ENCODE peak calls at places on chromosomes 16 and 17, in six cellular contexts. One of them, this sample, is unnamed.

GRCh38 chr17:72634621-72635020 is 457.9 kb downstream of the SLC39A11 start:
- DNase-seq in nephron progenitor cell: no peak
- DNase-seq in AG04450: no peak
- DNase-seq in GM12865: no peak
- DNase-seq in BE2C: no peak
- DNase-seq in mesothelial cell of epicardium: no peak
- DNase-seq in this sample: no peak

GRCh38 chr17:19447085-19447583 is 36.1 kb downstream of the RNF112 start:
- DNase-seq in nephron progenitor cell: peak
- DNase-seq in AG04450: peak
- DNase-seq in GM12865: peak
- DNase-seq in BE2C: peak
- DNase-seq in mesothelial cell of epicardium: peak
- DNase-seq in this sample: peak

GRCh38 chr17:6913608-6914443 is 82.0 kb upstream of the ALOX12 start:
- DNase-seq in nephron progenitor cell: peak
- DNase-seq in AG04450: no peak
- DNase-seq in GM12865: peak
- DNase-seq in BE2C: peak
- DNase-seq in mesothelial cell of epicardium: peak
- DNase-seq in this sample: peak

GRCh38 chr16:9965079-9965478 is 217.1 kb downstream of the GRIN2A start:
- DNase-seq in nephron progenitor cell: no peak
- DNase-seq in AG04450: no peak
- DNase-seq in GM12865: no peak
- DNase-seq in BE2C: no peak
- DNase-seq in mesothelial cell of epicardium: no peak
- DNase-seq in this sample: no peak

GRCh38 chr16:66858740-66859396 is 14.7 kb downstream of the CA7 start:
- DNase-seq in nephron progenitor cell: no peak
- DNase-seq in AG04450: no peak
- DNase-seq in GM12865: peak
- DNase-seq in BE2C: peak
- DNase-seq in mesothelial cell of epicardium: no peak
- DNase-seq in this sample: no peak

GRCh38 chr16:84569382-84569987 is 48.4 kb downstream of the COTL1 start:
- DNase-seq in nephron progenitor cell: no peak
- DNase-seq in AG04450: no peak
- DNase-seq in GM12865: no peak
- DNase-seq in BE2C: no peak
- DNase-seq in mesothelial cell of epicardium: no peak
- DNase-seq in this sample: no peak

GRCh38 chr17:50722746-50723145 is 3.3 kb downstream of the LUC7L3 start:
- DNase-seq in nephron progenitor cell: no peak
- DNase-seq in AG04450: no peak
- DNase-seq in GM12865: no peak
- DNase-seq in BE2C: no peak
- DNase-seq in mesothelial cell of epicardium: no peak
- DNase-seq in this sample: no peak

GRCh38 chr16:13471036-13471435 is 448.9 kb upstream of the ERCC4 start:
- DNase-seq in nephron progenitor cell: peak
- DNase-seq in AG04450: no peak
- DNase-seq in GM12865: no peak
- DNase-seq in BE2C: no peak
- DNase-seq in mesothelial cell of epicardium: no peak
- DNase-seq in this sample: no peak

GRCh38 chr17:50332196-50332595 is 13.7 kb upstream of the XYLT2 start:
- DNase-seq in nephron progenitor cell: no peak
- DNase-seq in AG04450: no peak
- DNase-seq in GM12865: no peak
- DNase-seq in BE2C: no peak
- DNase-seq in mesothelial cell of epicardium: no peak
- DNase-seq in this sample: no peak

GRCh38 chr16:83907926-83908325 is 9.0 kb downstream of the MLYCD start:
- DNase-seq in nephron progenitor cell: no peak
- DNase-seq in AG04450: no peak
- DNase-seq in GM12865: no peak
- DNase-seq in BE2C: no peak
- DNase-seq in mesothelial cell of epicardium: no peak
- DNase-seq in this sample: no peak

GRCh38 chr17:78839173-78839761 is 1.3 kb downstream of the USP36 start:
- DNase-seq in nephron progenitor cell: no peak
- DNase-seq in AG04450: no peak
- DNase-seq in GM12865: peak
- DNase-seq in BE2C: no peak
- DNase-seq in mesothelial cell of epicardium: no peak
- DNase-seq in this sample: no peak

GRCh38 chr17:39923230-39923629 is 4.2 kb downstream of the ORMDL3 start:
- DNase-seq in nephron progenitor cell: no peak
- DNase-seq in AG04450: no peak
- DNase-seq in GM12865: no peak
- DNase-seq in BE2C: no peak
- DNase-seq in mesothelial cell of epicardium: no peak
- DNase-seq in this sample: no peak

GRCh38 chr16:49608801-49609200 is 235.2 kb downstream of the C16orf78 start:
- DNase-seq in nephron progenitor cell: no peak
- DNase-seq in AG04450: peak
- DNase-seq in GM12865: peak
- DNase-seq in BE2C: peak
- DNase-seq in mesothelial cell of epicardium: no peak
- DNase-seq in this sample: no peak

GRCh38 chr16:59181821-59182420 is 447.8 kb upstream of the GOT2 start:
- DNase-seq in nephron progenitor cell: no peak
- DNase-seq in AG04450: no peak
- DNase-seq in GM12865: no peak
- DNase-seq in BE2C: no peak
- DNase-seq in mesothelial cell of epicardium: no peak
- DNase-seq in this sample: no peak

GRCh38 chr17:77349976-77350830 is 209.4 kb downstream of the SEC14L1 start:
- DNase-seq in nephron progenitor cell: no peak
- DNase-seq in AG04450: no peak
- DNase-seq in GM12865: no peak
- DNase-seq in BE2C: no peak
- DNase-seq in mesothelial cell of epicardium: no peak
- DNase-seq in this sample: peak

GRCh38 chr17:66635646-66636045 is 199.3 kb upstream of the CACNG5 start:
- DNase-seq in nephron progenitor cell: no peak
- DNase-seq in AG04450: no peak
- DNase-seq in GM12865: no peak
- DNase-seq in BE2C: no peak
- DNase-seq in mesothelial cell of epicardium: no peak
- DNase-seq in this sample: no peak

GRCh38 chr17:38556234-38556633 is 49.5 kb downstream of the SRCIN1 start:
- DNase-seq in nephron progenitor cell: no peak
- DNase-seq in AG04450: no peak
- DNase-seq in GM12865: no peak
- DNase-seq in BE2C: no peak
- DNase-seq in mesothelial cell of epicardium: no peak
- DNase-seq in this sample: no peak

GRCh38 chr16:27350006-27350405 is 36.2 kb downstream of the IL4R start:
- DNase-seq in nephron progenitor cell: no peak
- DNase-seq in AG04450: no peak
- DNase-seq in GM12865: no peak
- DNase-seq in BE2C: no peak
- DNase-seq in mesothelial cell of epicardium: no peak
- DNase-seq in this sample: no peak

GRCh38 chr17:83058478-83059167 is 20.8 kb upstream of the METRNL start:
- DNase-seq in nephron progenitor cell: no peak
- DNase-seq in AG04450: no peak
- DNase-seq in GM12865: no peak
- DNase-seq in BE2C: no peak
- DNase-seq in mesothelial cell of epicardium: no peak
- DNase-seq in this sample: no peak

GRCh38 chr17:72416054-72416691 is 295.4 kb downstream of the SOX9 start:
- DNase-seq in nephron progenitor cell: no peak
- DNase-seq in AG04450: no peak
- DNase-seq in GM12865: no peak
- DNase-seq in BE2C: peak
- DNase-seq in mesothelial cell of epicardium: no peak
- DNase-seq in this sample: no peak

GRCh38 chr17:82236142-82236971 is 7.5 kb downstream of the SLC16A3 start:
- DNase-seq in nephron progenitor cell: peak
- DNase-seq in AG04450: no peak
- DNase-seq in GM12865: peak
- DNase-seq in BE2C: peak
- DNase-seq in mesothelial cell of epicardium: no peak
- DNase-seq in this sample: no peak

GRCh38 chr17:4641297-4642195 is at the start of gene ALOX15:
- DNase-seq in nephron progenitor cell: peak
- DNase-seq in AG04450: no peak
- DNase-seq in GM12865: no peak
- DNase-seq in BE2C: no peak
- DNase-seq in mesothelial cell of epicardium: no peak
- DNase-seq in this sample: no peak

GRCh38 chr16:55508941-55509920 is at the start of gene LPCAT2:
- DNase-seq in nephron progenitor cell: peak
- DNase-seq in AG04450: peak
- DNase-seq in GM12865: peak
- DNase-seq in BE2C: peak
- DNase-seq in mesothelial cell of epicardium: peak
- DNase-seq in this sample: peak

GRCh38 chr17:64938290-64938689 is 19.0 kb upstream of the LRRC37A3 start:
- DNase-seq in nephron progenitor cell: no peak
- DNase-seq in AG04450: no peak
- DNase-seq in GM12865: no peak
- DNase-seq in BE2C: no peak
- DNase-seq in mesothelial cell of epicardium: no peak
- DNase-seq in this sample: no peak

DNA sequence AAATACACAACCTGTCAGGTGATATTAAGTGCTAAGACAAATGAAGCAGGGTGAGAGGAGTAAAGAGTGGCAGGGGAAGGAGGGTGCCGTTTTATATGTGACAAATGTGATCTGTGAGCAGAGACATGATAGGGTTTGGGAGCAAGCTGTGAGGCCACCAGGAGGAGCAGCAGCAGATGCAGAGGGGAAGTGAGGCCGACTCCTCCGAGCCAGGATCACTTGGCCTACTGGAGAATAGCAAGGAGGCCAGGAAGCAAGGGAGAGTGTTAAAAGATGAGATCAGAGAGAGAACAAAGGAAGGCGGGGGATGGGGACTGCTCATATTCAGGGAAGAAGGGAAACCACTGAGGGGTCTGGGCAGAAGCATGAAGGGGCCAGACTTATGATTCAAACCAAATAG is 129.4 kb downstream of the TANGO6 start:
- DNase-seq in nephron progenitor cell: peak
- DNase-seq in AG04450: peak
- DNase-seq in GM12865: no peak
- DNase-seq in BE2C: peak
- DNase-seq in mesothelial cell of epicardium: no peak
- DNase-seq in this sample: no peak
- TF ChIP-seq CTCF in nephron progenitor cell: no peak
- TF ChIP-seq CTCF in AG04450: peak
- TF ChIP-seq CTCF in GM12865: no peak
- TF ChIP-seq CTCF in BE2C: peak
- TF ChIP-seq CTCF in mesothelial cell of epicardium: no peak
- TF ChIP-seq CTCF in this sample: no peak

GRCh38 chr17:63490321-63490720 is 13.5 kb downstream of the ACE start:
- DNase-seq in nephron progenitor cell: no peak
- DNase-seq in AG04450: no peak
- DNase-seq in GM12865: no peak
- DNase-seq in BE2C: no peak
- DNase-seq in mesothelial cell of epicardium: no peak
- DNase-seq in this sample: no peak
- TF ChIP-seq CTCF in nephron progenitor cell: no peak
- TF ChIP-seq CTCF in AG04450: no peak
- TF ChIP-seq CTCF in GM12865: no peak
- TF ChIP-seq CTCF in BE2C: peak
- TF ChIP-seq CTCF in mesothelial cell of epicardium: no peak
- TF ChIP-seq CTCF in this sample: no peak

DNA sequence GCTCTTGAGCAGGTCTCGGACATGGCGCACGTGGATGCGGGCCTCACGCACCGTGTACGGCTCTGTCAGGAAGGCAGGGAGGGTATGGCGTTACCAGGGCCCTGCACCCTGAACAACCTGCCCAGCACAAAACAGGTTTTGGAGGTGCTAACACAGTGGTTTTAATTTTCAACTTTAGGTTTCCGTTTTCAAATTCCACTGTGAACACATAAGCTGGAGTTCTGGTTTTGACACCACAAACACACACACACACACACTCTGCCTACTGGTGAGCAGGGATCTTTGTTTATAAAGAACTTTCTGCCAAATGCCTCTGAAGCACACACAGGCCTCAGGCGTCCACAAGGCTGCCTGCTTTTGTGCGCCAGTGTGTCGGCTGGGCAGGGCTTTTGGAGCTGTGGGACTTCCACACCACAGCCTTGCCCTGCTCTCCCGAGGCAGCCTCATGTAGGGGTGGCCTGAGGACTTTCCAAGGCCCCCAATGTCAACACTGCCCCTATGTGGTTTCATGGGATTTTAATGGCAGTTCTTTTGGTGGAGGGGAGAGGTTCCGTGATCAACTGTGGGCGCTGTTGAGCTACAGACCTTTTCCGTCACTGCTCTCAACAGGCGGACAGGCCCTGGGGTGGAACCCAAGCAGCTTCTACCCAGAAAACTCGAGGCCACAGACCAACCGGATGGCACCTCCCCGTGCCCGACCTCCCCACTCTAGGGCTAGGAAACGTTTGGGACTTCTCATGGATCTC is 9.4 kb downstream of the CLUH start:
- DNase-seq in nephron progenitor cell: no peak
- DNase-seq in AG04450: no peak
- DNase-seq in GM12865: no peak
- DNase-seq in BE2C: no peak
- DNase-seq in mesothelial cell of epicardium: no peak
- DNase-seq in this sample: no peak
- TF ChIP-seq CTCF in nephron progenitor cell: no peak
- TF ChIP-seq CTCF in AG04450: no peak
- TF ChIP-seq CTCF in GM12865: no peak
- TF ChIP-seq CTCF in BE2C: no peak
- TF ChIP-seq CTCF in mesothelial cell of epicardium: no peak
- TF ChIP-seq CTCF in this sample: no peak

GRCh38 chr17:16348586-16348985 is 4.7 kb downstream of the CENPV start:
- DNase-seq in nephron progenitor cell: no peak
- DNase-seq in AG04450: no peak
- DNase-seq in GM12865: no peak
- DNase-seq in BE2C: no peak
- DNase-seq in mesothelial cell of epicardium: no peak
- DNase-seq in this sample: no peak
- TF ChIP-seq CTCF in nephron progenitor cell: no peak
- TF ChIP-seq CTCF in AG04450: no peak
- TF ChIP-seq CTCF in GM12865: no peak
- TF ChIP-seq CTCF in BE2C: no peak
- TF ChIP-seq CTCF in mesothelial cell of epicardium: no peak
- TF ChIP-seq CTCF in this sample: no peak

This sample was measured in GM10248.